ENCODE peak calls at places on chromosomes 6 and 20, in six cellular contexts. One of them, this sample, is unnamed.

GRCh38 chr20:47204008-47204745 is 152.3 kb downstream of the ZMYND8 start:
- DNase-seq in HCT116: peak; percentile 92
- DNase-seq in neuronal stem cell: no peak
- DNase-seq in cardiac muscle cell: peak; percentile 31
- DNase-seq in ovary: no peak
- DNase-seq in psoas muscle: no peak
- DNase-seq in this sample: no peak

GRCh38 chr6:139313784-139314545 is 22.2 kb upstream of the TXLNB start:
- DNase-seq in neuronal stem cell: no peak
- DNase-seq in psoas muscle: no peak
- DNase-seq in HCT116: no peak
- DNase-seq in ovary: no peak
- DNase-seq in cardiac muscle cell: no peak
- DNase-seq in this sample: no peak

GRCh38 chr20:4719190-4719589 is 2.5 kb upstream of the PRND start:
- DNase-seq in psoas muscle: no peak
- DNase-seq in neuronal stem cell: no peak
- DNase-seq in ovary: no peak
- DNase-seq in HCT116: no peak
- DNase-seq in cardiac muscle cell: no peak
- DNase-seq in this sample: no peak

GRCh38 chr6:45838486-45838885 is 177.2 kb downstream of the CLIC5 start:
- DNase-seq in psoas muscle: no peak
- DNase-seq in cardiac muscle cell: no peak
- DNase-seq in HCT116: no peak
- DNase-seq in ovary: no peak
- DNase-seq in neuronal stem cell: no peak
- DNase-seq in this sample: no peak

GRCh38 chr6:139433647-139434419 is 59.4 kb upstream of the CITED2 start:
- DNase-seq in HCT116: no peak
- DNase-seq in cardiac muscle cell: no peak
- DNase-seq in neuronal stem cell: no peak
- DNase-seq in ovary: no peak
- DNase-seq in psoas muscle: no peak
- DNase-seq in this sample: no peak

GRCh38 chr6:117906905-117907599 is at the start of gene SLC35F1:
- DNase-seq in psoas muscle: peak; percentile 25
- DNase-seq in HCT116: no peak
- DNase-seq in neuronal stem cell: peak; percentile 74
- DNase-seq in ovary: peak; percentile 40
- DNase-seq in cardiac muscle cell: peak; percentile 34
- DNase-seq in this sample: peak; percentile 25

GRCh38 chr6:126983779-126984178 is 134.7 kb upstream of the RSPO3 start:
- DNase-seq in cardiac muscle cell: no peak
- DNase-seq in neuronal stem cell: no peak
- DNase-seq in HCT116: no peak
- DNase-seq in psoas muscle: no peak
- DNase-seq in ovary: no peak
- DNase-seq in this sample: no peak

GRCh38 chr6:132088150-132088549 is 137.0 kb upstream of the CCN2 start:
- DNase-seq in cardiac muscle cell: no peak
- DNase-seq in psoas muscle: no peak
- DNase-seq in HCT116: no peak
- DNase-seq in ovary: no peak
- DNase-seq in neuronal stem cell: no peak
- DNase-seq in this sample: no peak

GRCh38 chr6:105900120-105900937 is 185.8 kb upstream of the PRDM1 start:
- DNase-seq in psoas muscle: no peak
- DNase-seq in ovary: no peak
- DNase-seq in cardiac muscle cell: peak; percentile 10
- DNase-seq in HCT116: no peak
- DNase-seq in neuronal stem cell: no peak
- DNase-seq in this sample: no peak

GRCh38 chr6:89048985-89049384 is 31.6 kb upstream of the PNRC1 start:
- DNase-seq in HCT116: no peak
- DNase-seq in ovary: no peak
- DNase-seq in psoas muscle: peak; percentile 21
- DNase-seq in cardiac muscle cell: peak; percentile 69
- DNase-seq in neuronal stem cell: no peak
- DNase-seq in this sample: no peak

GRCh38 chr20:4064118-4064962 is 49.0 kb upstream of the RNF24 start:
- DNase-seq in HCT116: peak; percentile 10
- DNase-seq in ovary: peak; percentile 96
- DNase-seq in neuronal stem cell: no peak
- DNase-seq in cardiac muscle cell: peak; percentile 95
- DNase-seq in psoas muscle: peak; percentile 91
- DNase-seq in this sample: peak; percentile 94

GRCh38 chr6:164897523-164898094 is 411.8 kb downstream of the C6orf118 start:
- DNase-seq in cardiac muscle cell: no peak
- DNase-seq in neuronal stem cell: no peak
- DNase-seq in HCT116: no peak
- DNase-seq in ovary: no peak
- DNase-seq in psoas muscle: no peak
- DNase-seq in this sample: no peak

GRCh38 chr6:157329829-157330228 is 6.5 kb upstream of the TMEM242 start:
- DNase-seq in HCT116: no peak
- DNase-seq in ovary: no peak
- DNase-seq in psoas muscle: no peak
- DNase-seq in cardiac muscle cell: peak; percentile 66
- DNase-seq in neuronal stem cell: no peak
- DNase-seq in this sample: no peak

GRCh38 chr6:108114861-108115597 is 40.5 kb upstream of the OSTM1 start:
- DNase-seq in ovary: peak; percentile 76
- DNase-seq in HCT116: no peak
- DNase-seq in psoas muscle: peak; percentile 65
- DNase-seq in neuronal stem cell: peak; percentile 65
- DNase-seq in cardiac muscle cell: peak; percentile 90
- DNase-seq in this sample: peak; percentile 64

GRCh38 chr20:45115829-45116228 is 855 bp upstream of the WFDC5 start:
- DNase-seq in psoas muscle: no peak
- DNase-seq in neuronal stem cell: no peak
- DNase-seq in HCT116: no peak
- DNase-seq in ovary: no peak
- DNase-seq in cardiac muscle cell: no peak
- DNase-seq in this sample: no peak

GRCh38 chr6:143902827-143903226 is 38.6 kb downstream of the ZC2HC1B start:
- DNase-seq in cardiac muscle cell: no peak
- DNase-seq in ovary: no peak
- DNase-seq in psoas muscle: no peak
- DNase-seq in neuronal stem cell: no peak
- DNase-seq in HCT116: no peak
- DNase-seq in this sample: no peak

GRCh38 chr6:83071023-83071422 is 3.6 kb downstream of the DOP1A start:
- DNase-seq in cardiac muscle cell: peak; percentile 41
- DNase-seq in neuronal stem cell: no peak
- DNase-seq in psoas muscle: no peak
- DNase-seq in ovary: no peak
- DNase-seq in HCT116: no peak
- DNase-seq in this sample: no peak

GRCh38 chr6:50145125-50145524 is 95.4 kb upstream of the DEFB112 start:
- DNase-seq in cardiac muscle cell: no peak
- DNase-seq in ovary: no peak
- DNase-seq in psoas muscle: no peak
- DNase-seq in HCT116: no peak
- DNase-seq in neuronal stem cell: no peak
- DNase-seq in this sample: no peak

GRCh38 chr6:170271771-170272314 is 19.0 kb downstream of the DLL1 start:
- DNase-seq in cardiac muscle cell: no peak
- DNase-seq in neuronal stem cell: no peak
- DNase-seq in ovary: no peak
- DNase-seq in psoas muscle: no peak
- DNase-seq in HCT116: no peak
- DNase-seq in this sample: no peak

GRCh38 chr6:30264731-30265130 is 51.5 kb upstream of the TRIM26 start:
- DNase-seq in HCT116: no peak
- DNase-seq in neuronal stem cell: no peak
- DNase-seq in ovary: no peak
- DNase-seq in psoas muscle: no peak
- DNase-seq in cardiac muscle cell: no peak
- DNase-seq in this sample: no peak

GRCh38 chr6:111781055-111781708 is 92.1 kb downstream of the FYN start:
- DNase-seq in ovary: peak; percentile 71
- DNase-seq in psoas muscle: no peak
- DNase-seq in cardiac muscle cell: peak; percentile 81
- DNase-seq in neuronal stem cell: no peak
- DNase-seq in HCT116: no peak
- DNase-seq in this sample: no peak

GRCh38 chr6:36592221-36592655 is 1.9 kb upstream of the SRSF3 start:
- DNase-seq in psoas muscle: no peak
- DNase-seq in cardiac muscle cell: no peak
- DNase-seq in ovary: no peak
- DNase-seq in HCT116: no peak
- DNase-seq in neuronal stem cell: no peak
- DNase-seq in this sample: no peak

GRCh38 chr6:157148391-157149323 is 174.7 kb downstream of the TMEM242 start:
- DNase-seq in psoas muscle: peak; percentile 62
- DNase-seq in neuronal stem cell: no peak
- DNase-seq in HCT116: peak; percentile 75
- DNase-seq in ovary: no peak
- DNase-seq in cardiac muscle cell: peak; percentile 95
- DNase-seq in this sample: peak; percentile 71

GRCh38 chr6:2507016-2507415 is 243.7 kb downstream of the MYLK4 start:
- DNase-seq in neuronal stem cell: no peak
- DNase-seq in psoas muscle: no peak
- DNase-seq in cardiac muscle cell: no peak
- DNase-seq in HCT116: no peak
- DNase-seq in ovary: no peak
- DNase-seq in this sample: no peak

GRCh38 chr6:127554435-127555006 is 22.5 kb upstream of the C6orf58 start:
- DNase-seq in cardiac muscle cell: peak; percentile 59
- DNase-seq in neuronal stem cell: peak; percentile 14
- DNase-seq in psoas muscle: no peak
- DNase-seq in ovary: no peak
- DNase-seq in HCT116: peak; percentile 60
- DNase-seq in this sample: no peak

GRCh38 chr20:45337367-45338120 is 10.7 kb downstream of the SDC4 start:
- DNase-seq in psoas muscle: peak; percentile 67
- DNase-seq in ovary: peak; percentile 73
- DNase-seq in cardiac muscle cell: peak; percentile 94
- DNase-seq in neuronal stem cell: no peak
- DNase-seq in HCT116: no peak
- DNase-seq in this sample: peak; percentile 46

GRCh38 chr6:104525677-104526322 is 333.9 kb downstream of the HACE1 start:
- DNase-seq in psoas muscle: peak; percentile 50
- DNase-seq in cardiac muscle cell: peak; percentile 89
- DNase-seq in neuronal stem cell: peak; percentile 83
- DNase-seq in HCT116: peak; percentile 62
- DNase-seq in ovary: peak; percentile 69
- DNase-seq in this sample: peak; percentile 55

GRCh38 chr20:46210672-46211330 is 92.7 kb downstream of the CD40 start:
- DNase-seq in psoas muscle: no peak
- DNase-seq in cardiac muscle cell: no peak
- DNase-seq in ovary: no peak
- DNase-seq in neuronal stem cell: no peak
- DNase-seq in HCT116: no peak
- DNase-seq in this sample: no peak

GRCh38 chr20:55977723-55978481 is 27.4 kb downstream of the CBLN4 start:
- DNase-seq in cardiac muscle cell: no peak
- DNase-seq in psoas muscle: no peak
- DNase-seq in neuronal stem cell: no peak
- DNase-seq in HCT116: no peak
- DNase-seq in ovary: peak; percentile 79
- DNase-seq in this sample: no peak

GRCh38 chr20:17868700-17869231 is 99.8 kb downstream of the SNX5 start:
- DNase-seq in HCT116: no peak
- DNase-seq in psoas muscle: no peak
- DNase-seq in cardiac muscle cell: no peak
- DNase-seq in ovary: no peak
- DNase-seq in neuronal stem cell: no peak
- DNase-seq in this sample: no peak

GRCh38 chr20:37881601-37882343 is 21.2 kb upstream of the VSTM2L start:
- DNase-seq in cardiac muscle cell: no peak
- DNase-seq in HCT116: no peak
- DNase-seq in neuronal stem cell: no peak
- DNase-seq in ovary: no peak
- DNase-seq in psoas muscle: no peak
- DNase-seq in this sample: no peak

DNA sequence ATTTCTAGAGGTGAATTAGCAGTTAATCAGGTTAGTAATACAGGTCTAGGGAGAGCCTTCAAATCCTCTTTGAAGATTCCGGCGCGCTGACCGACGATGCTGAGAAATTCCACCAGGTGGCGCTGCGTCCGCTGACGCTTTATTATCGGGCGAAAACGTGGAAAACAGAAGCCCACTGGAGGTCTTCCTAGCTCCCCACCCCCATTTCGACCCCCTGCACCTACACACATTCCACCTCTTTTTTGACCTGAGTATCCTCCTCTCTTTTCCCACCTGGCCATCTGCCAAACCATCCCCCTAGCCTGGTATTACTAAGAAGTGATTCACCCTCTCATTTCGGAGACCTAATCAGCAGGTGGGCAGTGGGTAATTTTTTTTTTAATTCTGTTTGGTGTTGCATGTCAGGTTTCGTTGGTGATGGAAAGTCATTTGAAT is 65.4 kb upstream of the RIN2 start:
- DNase-seq in ovary: peak; percentile 76
- DNase-seq in HCT116: peak; percentile 37
- DNase-seq in cardiac muscle cell: peak; percentile 55
- DNase-seq in psoas muscle: peak; percentile 60
- DNase-seq in neuronal stem cell: peak; percentile 48
- DNase-seq in this sample: peak; percentile 63
- H3K4me3 ChIP-seq in ovary: no peak overlapping the region
- H3K4me3 ChIP-seq in HCT116: no peak overlapping the region
- H3K4me3 ChIP-seq in cardiac muscle cell: no peak overlapping the region
- H3K4me3 ChIP-seq in psoas muscle: no peak overlapping the region
- H3K4me3 ChIP-seq in neuronal stem cell: no peak overlapping the region
- H3K4me3 ChIP-seq in this sample: no peak overlapping the region

GRCh38 chr20:41577129-41578009 is 40.8 kb downstream of the CHD6 start:
- DNase-seq in cardiac muscle cell: no peak
- DNase-seq in neuronal stem cell: no peak
- DNase-seq in ovary: no peak
- DNase-seq in HCT116: no peak
- DNase-seq in psoas muscle: no peak
- DNase-seq in this sample: no peak
- H3K9me3 ChIP-seq in cardiac muscle cell: no peaks in the 10 kb centered on the region
- H3K9me3 ChIP-seq in neuronal stem cell: peaks cover 5% of the 10 kb centered on the region
- H3K9me3 ChIP-seq in ovary: no peaks in the 10 kb centered on the region
- H3K9me3 ChIP-seq in HCT116: no peaks in the 10 kb centered on the region
- H3K9me3 ChIP-seq in psoas muscle: no peaks in the 10 kb centered on the region
- H3K9me3 ChIP-seq in this sample: peaks cover 7% of the 10 kb centered on the region

GRCh38 chr6:183668-184067 is 108.6 kb upstream of the DUSP22 start:
- DNase-seq in HCT116: no peak
- DNase-seq in neuronal stem cell: no peak
- DNase-seq in ovary: no peak
- DNase-seq in psoas muscle: no peak
- DNase-seq in cardiac muscle cell: no peak
- DNase-seq in this sample: no peak
- H3K4me1 ChIP-seq in HCT116: no peaks in the 10 kb centered on the region
- H3K4me1 ChIP-seq in neuronal stem cell: no peaks in the 10 kb centered on the region
- H3K4me1 ChIP-seq in ovary: no peaks in the 10 kb centered on the region
- H3K4me1 ChIP-seq in psoas muscle: no peaks in the 10 kb centered on the region
- H3K4me1 ChIP-seq in cardiac muscle cell: peaks cover 9% of the 10 kb centered on the region
- H3K4me1 ChIP-seq in this sample: no peaks in the 10 kb centered on the region

DNA sequence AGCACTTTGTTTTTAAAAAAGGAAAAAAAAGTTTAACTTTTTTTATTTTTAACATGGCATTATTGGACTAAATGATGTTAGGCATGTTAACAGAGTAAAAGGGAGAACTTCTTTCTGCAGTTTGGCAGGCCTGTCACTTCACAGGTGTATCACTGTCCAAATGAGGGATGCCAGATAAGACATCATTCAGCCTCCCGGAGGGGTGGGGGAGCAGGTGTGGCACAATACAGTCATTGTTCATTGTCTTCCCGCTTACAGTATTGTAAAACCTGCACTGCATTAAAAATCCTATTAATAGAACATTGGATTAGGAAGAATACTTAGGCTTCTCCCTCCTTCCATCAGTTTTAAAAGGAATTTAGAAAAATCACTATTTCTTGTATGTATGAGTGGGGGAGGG is 80.7 kb downstream of the CARMIL1 start:
- DNase-seq in HCT116: peak; percentile 15
- DNase-seq in neuronal stem cell: no peak
- DNase-seq in cardiac muscle cell: no peak
- DNase-seq in psoas muscle: no peak
- DNase-seq in ovary: no peak
- DNase-seq in this sample: no peak
- H3K4me3 ChIP-seq in HCT116: no peak overlapping the region
- H3K4me3 ChIP-seq in neuronal stem cell: no peak overlapping the region
- H3K4me3 ChIP-seq in cardiac muscle cell: no peak overlapping the region
- H3K4me3 ChIP-seq in psoas muscle: no peak overlapping the region
- H3K4me3 ChIP-seq in ovary: no peak overlapping the region
- H3K4me3 ChIP-seq in this sample: no peak overlapping the region